ENCODE peak calls at places on chromosomes 4 and X, in four cellular contexts. R is right atrium auricular region, Z is lower lobe of right lung, G is PC-9. Q is an unnamed sample.

GRCh38 chrX:21638311-21638710 is 19.8 kb downstream of the KLHL34 start:
- DNase-seq in Z (no peak), G (no peak), R (no peak), Q (no peak)

GRCh38 chrX:17860179-17860780 is 818 bp downstream of the RAI2 start:
- DNase-seq in Z (no peak), G (no peak), R (no peak), Q (no peak)

GRCh38 chrX:20189171-20189570 is 47.5 kb upstream of the EIF1AX start:
- DNase-seq in G (no peak), Z (no peak), R (no peak), Q (no peak)

GRCh38 chr4:97582890-97583289 is 560.4 kb downstream of the STPG2 start:
- DNase-seq in Z (no peak), R (no peak), G (no peak), Q (no peak)

GRCh38 chr4:168857546-168858314 is 152.3 kb downstream of the CBR4 start:
- DNase-seq in Z (no peak), R (no peak), G (no peak), Q (no peak)

GRCh38 chrX:24647257-24648058 is at the start of gene PCYT1B:
- DNase-seq in Z (peak; percentile 64), R (peak; percentile 80), G (no peak), Q (peak; percentile 95)

GRCh38 chr4:3291411-3291968 is 1.3 kb upstream of the RGS12 start:
- DNase-seq in G (peak; percentile 72), Z (peak; percentile 72), R (no peak), Q (no peak)

GRCh38 chr4:101818362-101818761 is 27.8 kb downstream of the BANK1 start:
- DNase-seq in G (no peak), R (no peak), Z (no peak), Q (no peak)

GRCh38 chr4:120055795-120056194 is 10.9 kb downstream of the MAD2L1 start:
- DNase-seq in R (no peak), G (no peak), Z (no peak), Q (no peak)

GRCh38 chrX:39755152-39756032 is 342.4 kb downstream of the BCOR start:
- DNase-seq in G (no peak), R (peak; percentile 93), Z (peak; percentile 63), Q (peak; percentile 59)

GRCh38 chrX:6678313-6678712 is 143.4 kb upstream of the VCX3A start:
- DNase-seq in R (no peak), G (no peak), Z (no peak), Q (no peak)
- H3K4me1 ChIP-seq in R (no peaks in the 10 kb centered on the region), G (no peaks in the 10 kb centered on the region), Z (no peaks in the 10 kb centered on the region), Q (no peaks in the 10 kb centered on the region)

DNA sequence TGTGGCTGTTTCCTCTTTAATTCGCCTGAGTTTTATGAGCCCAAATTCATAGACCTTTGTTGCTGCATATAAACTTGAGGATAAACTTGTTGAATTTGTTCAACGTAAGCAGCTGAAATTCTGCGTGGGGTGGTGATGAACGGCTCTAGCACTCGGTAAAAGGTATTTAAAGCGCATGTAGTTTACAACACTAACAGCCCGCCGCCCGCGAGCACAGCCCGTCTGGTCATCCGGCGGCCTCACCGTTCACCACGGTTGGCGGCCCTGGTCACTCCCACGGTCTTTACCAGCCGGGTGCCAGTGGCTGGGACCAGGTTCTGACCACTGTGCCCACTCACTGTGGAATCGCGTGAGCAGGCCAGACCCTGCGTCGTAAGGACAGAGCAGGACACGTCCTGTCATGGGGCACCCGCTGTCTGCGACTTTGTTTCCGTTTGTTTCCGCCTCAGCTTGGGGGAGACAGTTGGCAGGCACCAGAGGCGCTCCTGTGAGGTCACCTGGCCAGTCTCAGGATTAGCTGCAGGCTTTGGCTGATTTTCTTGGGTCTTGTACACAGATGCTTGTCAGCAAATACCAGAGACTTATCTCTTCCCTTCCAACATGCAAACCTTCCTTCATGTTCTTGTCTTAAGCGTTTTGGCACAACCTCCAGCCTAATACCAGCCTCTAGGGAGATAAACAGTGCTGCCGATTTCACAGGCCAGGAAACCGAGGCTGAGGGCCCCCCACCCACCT is 36.8 kb upstream of the SPON2 start:
- DNase-seq in R (no peak), Z (peak; percentile 42), G (no peak), Q (no peak)
- H3K4me1 ChIP-seq in R (peaks cover 49% of the 10 kb centered on the region), Z (peaks cover 72% of the 10 kb centered on the region), G (no peaks in the 10 kb centered on the region), Q (no peaks in the 10 kb centered on the region)

GRCh38 chr4:123350726-123351125 is 45.9 kb upstream of the SPRY1 start:
- DNase-seq in G (no peak), R (no peak), Z (no peak), Q (no peak)

GRCh38 chr4:123350191-123350544 is 46.4 kb upstream of the SPRY1 start:
- DNase-seq in G (no peak), R (no peak), Z (no peak), Q (no peak)

GRCh38 chr4:123346944-123347343 is 49.7 kb upstream of the SPRY1 start:
- DNase-seq in R (no peak), Z (no peak), G (no peak), Q (no peak)

GRCh38 chr4:123351713-123352112 is 44.9 kb upstream of the SPRY1 start:
- DNase-seq in R (no peak), Z (no peak), G (no peak), Q (no peak)

GRCh38 chr4:123349401-123350190 is 47.0 kb upstream of the SPRY1 start:
- DNase-seq in Z (no peak), R (no peak), G (no peak), Q (no peak)
- H3K4me1 ChIP-seq in Z (no peaks in the 10 kb centered on the region), R (peaks cover 18% of the 10 kb centered on the region), G (no peaks in the 10 kb centered on the region), Q (no peaks in the 10 kb centered on the region)

DNA sequence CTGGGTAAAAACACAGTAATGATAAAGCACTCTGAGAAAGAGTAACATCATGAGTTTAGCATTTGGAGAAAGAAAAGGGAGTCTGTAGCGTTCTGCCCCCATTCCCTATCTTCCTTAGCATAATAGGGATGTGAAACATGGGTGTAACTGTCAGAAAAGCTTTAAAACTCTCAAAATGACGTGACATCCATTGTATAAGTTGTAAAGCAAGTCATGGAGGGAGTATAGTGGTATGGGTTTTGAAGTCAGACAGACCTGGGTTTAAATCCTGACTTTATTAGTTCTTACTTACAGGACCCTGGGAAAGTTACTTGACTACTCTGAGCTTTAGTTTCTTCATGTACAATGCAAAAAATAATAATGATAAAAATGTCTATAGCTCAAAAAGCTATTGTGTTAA is 17.1 kb downstream of the FBXO8 start:
- DNase-seq in R (no peak), G (no peak), Z (no peak), Q (no peak)
- H3K4me1 ChIP-seq in R (no peaks in the 10 kb centered on the region), G (no peaks in the 10 kb centered on the region), Z (peaks cover 8% of the 10 kb centered on the region), Q (peaks cover 27% of the 10 kb centered on the region)

GRCh38 chrX:16202943-16203342 is 35.7 kb downstream of the MAGEB17 start:
- DNase-seq in G (no peak), Z (no peak), R (no peak), Q (no peak)
- H3K4me1 ChIP-seq in G (no peaks in the 10 kb centered on the region), Z (no peaks in the 10 kb centered on the region), R (no peaks in the 10 kb centered on the region), Q (no peaks in the 10 kb centered on the region)

GRCh38 chr4:78846258-78846657 is 70.1 kb downstream of the BMP2K start:
- DNase-seq in R (no peak), Z (no peak), G (no peak), Q (no peak)

DNA sequence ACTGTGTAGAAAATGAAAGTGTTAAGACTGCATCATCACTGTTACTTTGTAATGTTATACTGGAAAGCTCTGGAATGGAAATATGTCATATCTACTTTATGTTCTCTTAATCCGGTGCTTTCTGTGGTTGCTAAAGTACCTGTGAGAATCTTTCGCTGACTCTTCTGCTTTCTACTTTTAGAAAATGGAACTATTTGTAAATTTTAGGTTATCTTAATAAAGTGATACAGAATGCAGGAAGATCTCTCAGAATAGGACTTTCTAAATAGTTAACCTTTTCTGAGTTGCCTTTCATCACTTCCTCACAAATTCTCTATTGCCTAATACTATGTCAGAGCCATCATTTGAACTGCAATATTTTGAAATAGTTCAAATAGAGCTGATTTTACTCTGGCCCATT is 69.3 kb downstream of the BMP2K start:
- DNase-seq in R (no peak), Z (no peak), G (no peak), Q (no peak)
- H3K4me1 ChIP-seq in R (no peaks in the 10 kb centered on the region), Z (peaks cover 8% of the 10 kb centered on the region), G (no peaks in the 10 kb centered on the region), Q (no peaks in the 10 kb centered on the region)

DNA sequence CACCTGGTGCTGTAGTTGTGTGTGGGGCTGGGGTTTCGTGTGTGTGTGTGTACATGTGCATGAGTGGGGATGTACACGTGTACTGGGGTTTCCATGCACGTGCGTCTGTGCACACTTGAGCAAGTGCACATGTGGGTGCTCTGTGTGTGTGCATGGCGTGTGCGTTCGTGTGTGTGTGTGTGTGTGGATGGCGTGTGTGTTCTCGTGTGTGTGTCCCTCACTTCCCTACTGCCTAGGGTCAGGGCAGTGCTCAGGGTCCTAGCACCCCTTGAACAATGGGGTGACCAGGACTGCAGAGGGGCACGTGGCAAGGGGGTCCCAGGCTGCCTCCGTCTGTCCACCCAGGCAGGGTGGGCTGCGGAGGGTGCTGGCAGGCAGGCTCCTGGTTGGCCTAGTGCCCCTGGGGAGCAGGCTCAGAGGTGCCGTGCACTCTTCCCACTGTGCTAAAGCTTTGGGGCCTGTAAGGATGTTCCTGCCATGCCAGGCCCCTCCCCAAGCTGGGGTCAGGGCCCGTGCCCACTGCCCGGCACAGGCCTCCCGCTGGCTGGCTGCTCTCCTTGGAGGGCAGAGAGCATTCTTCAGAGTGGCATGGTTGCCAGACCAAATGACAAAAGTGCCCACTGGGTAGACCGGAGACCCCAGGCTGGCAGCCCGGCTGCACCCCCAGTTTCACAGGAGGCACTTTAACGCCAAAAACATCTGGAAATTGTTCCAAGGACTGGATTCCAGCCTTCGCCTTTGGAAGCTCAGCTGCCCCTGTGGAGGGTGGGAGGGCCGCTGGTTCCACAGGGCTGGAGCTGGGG is 29.1 kb downstream of the FGFRL1 start:
- DNase-seq in G (no peak), R (no peak), Z (no peak), Q (no peak)
- H3K4me1 ChIP-seq in G (peaks cover 49% of the 10 kb centered on the region), R (peaks cover 28% of the 10 kb centered on the region), Z (peaks cover 28% of the 10 kb centered on the region), Q (peaks cover 11% of the 10 kb centered on the region)

Q was measured in HAP-1.